ENCODE peak calls at places on chromosomes 7 and 10, in seven cellular contexts. One of them, this sample, is unnamed.

GRCh38 chr10:78927257-78927995 is 141.3 kb upstream of the ZMIZ1 start:
- DNase-seq in fibroblast of lung: no peak
- DNase-seq in astrocyte: no peak
- DNase-seq in stimulated activated CD4-positive, alpha-beta T cell treated with anti-CD3 and anti-CD28 coated beads, Interleukin-1b, Interleukin-23, amount 100 ng/mL, for 1 hour: no peak
- DNase-seq in SW480: peak
- DNase-seq in GM04503: no peak
- DNase-seq in left cardiac atrium: no peak
- DNase-seq in this sample: no peak

GRCh38 chr7:143906895-143907294 is 4.9 kb upstream of the TCAF1 start:
- DNase-seq in fibroblast of lung: no peak
- DNase-seq in astrocyte: no peak
- DNase-seq in stimulated activated CD4-positive, alpha-beta T cell treated with anti-CD3 and anti-CD28 coated beads, Interleukin-1b, Interleukin-23, amount 100 ng/mL, for 1 hour: no peak
- DNase-seq in SW480: no peak
- DNase-seq in GM04503: no peak
- DNase-seq in left cardiac atrium: no peak
- DNase-seq in this sample: no peak

GRCh38 chr10:79383974-79384606 is 36.8 kb downstream of the PPIF start:
- DNase-seq in fibroblast of lung: no peak
- DNase-seq in astrocyte: no peak
- DNase-seq in stimulated activated CD4-positive, alpha-beta T cell treated with anti-CD3 and anti-CD28 coated beads, Interleukin-1b, Interleukin-23, amount 100 ng/mL, for 1 hour: no peak
- DNase-seq in SW480: no peak
- DNase-seq in GM04503: no peak
- DNase-seq in left cardiac atrium: peak
- DNase-seq in this sample: no peak

GRCh38 chr10:120514035-120514620 is 57.1 kb downstream of the PLPP4 start:
- DNase-seq in fibroblast of lung: no peak
- DNase-seq in astrocyte: no peak
- DNase-seq in stimulated activated CD4-positive, alpha-beta T cell treated with anti-CD3 and anti-CD28 coated beads, Interleukin-1b, Interleukin-23, amount 100 ng/mL, for 1 hour: no peak
- DNase-seq in SW480: peak
- DNase-seq in GM04503: no peak
- DNase-seq in left cardiac atrium: peak
- DNase-seq in this sample: peak

GRCh38 chr7:151867912-151868804 is 8.8 kb downstream of the PRKAG2 start:
- DNase-seq in fibroblast of lung: no peak
- DNase-seq in astrocyte: no peak
- DNase-seq in stimulated activated CD4-positive, alpha-beta T cell treated with anti-CD3 and anti-CD28 coated beads, Interleukin-1b, Interleukin-23, amount 100 ng/mL, for 1 hour: no peak
- DNase-seq in SW480: no peak
- DNase-seq in GM04503: no peak
- DNase-seq in left cardiac atrium: peak
- DNase-seq in this sample: no peak

GRCh38 chr7:78301361-78301760 is 502.8 kb downstream of the PHTF2 start:
- DNase-seq in fibroblast of lung: peak
- DNase-seq in astrocyte: peak
- DNase-seq in stimulated activated CD4-positive, alpha-beta T cell treated with anti-CD3 and anti-CD28 coated beads, Interleukin-1b, Interleukin-23, amount 100 ng/mL, for 1 hour: no peak
- DNase-seq in SW480: no peak
- DNase-seq in GM04503: peak
- DNase-seq in left cardiac atrium: no peak
- DNase-seq in this sample: no peak

GRCh38 chr7:77467453-77467852 is 51.3 kb upstream of the GSAP start:
- DNase-seq in fibroblast of lung: peak
- DNase-seq in astrocyte: no peak
- DNase-seq in stimulated activated CD4-positive, alpha-beta T cell treated with anti-CD3 and anti-CD28 coated beads, Interleukin-1b, Interleukin-23, amount 100 ng/mL, for 1 hour: no peak
- DNase-seq in SW480: no peak
- DNase-seq in GM04503: no peak
- DNase-seq in left cardiac atrium: peak
- DNase-seq in this sample: no peak

GRCh38 chr7:122675621-122676020 is 23.3 kb downstream of the RNF133 start:
- DNase-seq in fibroblast of lung: no peak
- DNase-seq in astrocyte: peak
- DNase-seq in stimulated activated CD4-positive, alpha-beta T cell treated with anti-CD3 and anti-CD28 coated beads, Interleukin-1b, Interleukin-23, amount 100 ng/mL, for 1 hour: no peak
- DNase-seq in SW480: no peak
- DNase-seq in GM04503: no peak
- DNase-seq in left cardiac atrium: no peak
- DNase-seq in this sample: no peak

GRCh38 chr7:139777948-139778841 is at the start of gene HIPK2:
- DNase-seq in fibroblast of lung: peak
- DNase-seq in astrocyte: peak
- DNase-seq in stimulated activated CD4-positive, alpha-beta T cell treated with anti-CD3 and anti-CD28 coated beads, Interleukin-1b, Interleukin-23, amount 100 ng/mL, for 1 hour: peak
- DNase-seq in SW480: peak
- DNase-seq in GM04503: no peak
- DNase-seq in left cardiac atrium: peak
- DNase-seq in this sample: peak

GRCh38 chr10:89624020-89624419 is 21.0 kb downstream of the PANK1 start:
- DNase-seq in fibroblast of lung: no peak
- DNase-seq in astrocyte: no peak
- DNase-seq in stimulated activated CD4-positive, alpha-beta T cell treated with anti-CD3 and anti-CD28 coated beads, Interleukin-1b, Interleukin-23, amount 100 ng/mL, for 1 hour: no peak
- DNase-seq in SW480: no peak
- DNase-seq in GM04503: no peak
- DNase-seq in left cardiac atrium: no peak
- DNase-seq in this sample: no peak

GRCh38 chr7:51035696-51036095 is 253.0 kb upstream of the GRB10 start:
- DNase-seq in fibroblast of lung: peak
- DNase-seq in astrocyte: peak
- DNase-seq in stimulated activated CD4-positive, alpha-beta T cell treated with anti-CD3 and anti-CD28 coated beads, Interleukin-1b, Interleukin-23, amount 100 ng/mL, for 1 hour: no peak
- DNase-seq in SW480: no peak
- DNase-seq in GM04503: no peak
- DNase-seq in left cardiac atrium: no peak
- DNase-seq in this sample: no peak

GRCh38 chr7:37585064-37585463 is 98.5 kb upstream of the GPR141 start:
- DNase-seq in fibroblast of lung: no peak
- DNase-seq in astrocyte: no peak
- DNase-seq in stimulated activated CD4-positive, alpha-beta T cell treated with anti-CD3 and anti-CD28 coated beads, Interleukin-1b, Interleukin-23, amount 100 ng/mL, for 1 hour: no peak
- DNase-seq in SW480: no peak
- DNase-seq in GM04503: no peak
- DNase-seq in left cardiac atrium: no peak
- DNase-seq in this sample: no peak

GRCh38 chr7:44065431-44066110 is at the start of gene PGAM2:
- DNase-seq in fibroblast of lung: no peak
- DNase-seq in astrocyte: no peak
- DNase-seq in stimulated activated CD4-positive, alpha-beta T cell treated with anti-CD3 and anti-CD28 coated beads, Interleukin-1b, Interleukin-23, amount 100 ng/mL, for 1 hour: no peak
- DNase-seq in SW480: peak
- DNase-seq in GM04503: no peak
- DNase-seq in left cardiac atrium: peak
- DNase-seq in this sample: peak

GRCh38 chr10:109726473-109726872 is 196.8 kb downstream of the XPNPEP1 start:
- DNase-seq in fibroblast of lung: no peak
- DNase-seq in astrocyte: no peak
- DNase-seq in stimulated activated CD4-positive, alpha-beta T cell treated with anti-CD3 and anti-CD28 coated beads, Interleukin-1b, Interleukin-23, amount 100 ng/mL, for 1 hour: no peak
- DNase-seq in SW480: no peak
- DNase-seq in GM04503: no peak
- DNase-seq in left cardiac atrium: no peak
- DNase-seq in this sample: no peak

GRCh38 chr10:30095811-30096422 is 36.5 kb upstream of the JCAD start:
- DNase-seq in fibroblast of lung: no peak
- DNase-seq in astrocyte: peak
- DNase-seq in stimulated activated CD4-positive, alpha-beta T cell treated with anti-CD3 and anti-CD28 coated beads, Interleukin-1b, Interleukin-23, amount 100 ng/mL, for 1 hour: no peak
- DNase-seq in SW480: peak
- DNase-seq in GM04503: no peak
- DNase-seq in left cardiac atrium: no peak
- DNase-seq in this sample: no peak

GRCh38 chr10:85832988-85833387 is 533.6 kb downstream of the GRID1 start:
- DNase-seq in fibroblast of lung: no peak
- DNase-seq in astrocyte: no peak
- DNase-seq in stimulated activated CD4-positive, alpha-beta T cell treated with anti-CD3 and anti-CD28 coated beads, Interleukin-1b, Interleukin-23, amount 100 ng/mL, for 1 hour: no peak
- DNase-seq in SW480: no peak
- DNase-seq in GM04503: no peak
- DNase-seq in left cardiac atrium: no peak
- DNase-seq in this sample: no peak

GRCh38 chr7:17300012-17300411 is 1.6 kb downstream of the AHR start:
- DNase-seq in fibroblast of lung: no peak
- DNase-seq in astrocyte: no peak
- DNase-seq in stimulated activated CD4-positive, alpha-beta T cell treated with anti-CD3 and anti-CD28 coated beads, Interleukin-1b, Interleukin-23, amount 100 ng/mL, for 1 hour: no peak
- DNase-seq in SW480: no peak
- DNase-seq in GM04503: no peak
- DNase-seq in left cardiac atrium: no peak
- DNase-seq in this sample: peak

GRCh38 chr10:132231656-132232552 is 45.2 kb downstream of the DPYSL4 start:
- DNase-seq in fibroblast of lung: no peak
- DNase-seq in astrocyte: no peak
- DNase-seq in stimulated activated CD4-positive, alpha-beta T cell treated with anti-CD3 and anti-CD28 coated beads, Interleukin-1b, Interleukin-23, amount 100 ng/mL, for 1 hour: no peak
- DNase-seq in SW480: peak
- DNase-seq in GM04503: no peak
- DNase-seq in left cardiac atrium: no peak
- DNase-seq in this sample: no peak

GRCh38 chr10:30386801-30387588 is 37.9 kb upstream of the MTPAP start:
- DNase-seq in fibroblast of lung: no peak
- DNase-seq in astrocyte: peak
- DNase-seq in stimulated activated CD4-positive, alpha-beta T cell treated with anti-CD3 and anti-CD28 coated beads, Interleukin-1b, Interleukin-23, amount 100 ng/mL, for 1 hour: no peak
- DNase-seq in SW480: peak
- DNase-seq in GM04503: no peak
- DNase-seq in left cardiac atrium: no peak
- DNase-seq in this sample: no peak